ENCODE peak calls at places on chromosomes 7 and 10, in five cellular contexts. U is mesendoderm; V is cardiac muscle cell; F is CD8-positive, alpha-beta T cell; E is IMR-90. P is an unnamed sample.

GRCh38 chr10:56319386-56319785 is 41.7 kb downstream of the ZWINT start:
- DNase-seq in U (no peak), V (no peak), F (no peak), E (peak; percentile 76), P (no peak)

GRCh38 chr7:130515315-130516047 is 23.6 kb downstream of the MEST start:
- DNase-seq in U (no peak), V (no peak), F (no peak), E (no peak), P (no peak)

GRCh38 chr10:1240341-1240775 is 184.2 kb downstream of the WDR37 start:
- DNase-seq in U (peak; percentile 95), V (no peak), F (no peak), E (no peak), P (peak; percentile 69)

GRCh38 chr7:19772858-19773337 is 519 bp downstream of the TMEM196 start:
- DNase-seq in U (peak; percentile 85), V (peak; percentile 84), F (no peak), E (peak; percentile 5), P (peak; percentile 24)

GRCh38 chr7:5357951-5358350 is 65.7 kb downstream of the TNRC18 start:
- DNase-seq in U (no peak), V (peak; percentile 30), F (no peak), E (no peak), P (no peak)

GRCh38 chr10:62817120-62817762 is 1.1 kb upstream of the EGR2 start:
- DNase-seq in U (peak; percentile 15), V (peak; percentile 41), F (no peak), E (peak; percentile 28), P (peak; percentile 81)

GRCh38 chr7:67018940-67019339 is 22.3 kb downstream of the TYW1 start:
- DNase-seq in U (no peak), V (no peak), F (no peak), E (no peak), P (no peak)

GRCh38 chr7:151035024-151035717 is 6.9 kb downstream of the ABCB8 start:
- DNase-seq in U (no peak), V (no peak), F (no peak), E (no peak), P (no peak)

GRCh38 chr10:36254191-36254590 is 612.1 kb upstream of the FZD8 start:
- DNase-seq in U (no peak), V (peak; percentile 12), F (no peak), E (peak; percentile 16), P (no peak)

GRCh38 chr7:16926283-16926682 is 44.5 kb upstream of the AGR3 start:
- DNase-seq in U (peak; percentile 39), V (peak; percentile 11), F (no peak), E (peak; percentile 54), P (no peak)

GRCh38 chr7:75687246-75688088 is 51.3 kb downstream of the HIP1 start:
- DNase-seq in U (no peak), V (no peak), F (no peak), E (no peak), P (no peak)

GRCh38 chr10:70260259-70260658 is 23.5 kb downstream of the NPFFR1 start:
- DNase-seq in U (peak; percentile 18), V (no peak), F (no peak), E (no peak), P (no peak)

GRCh38 chr10:5583525-5584175 is 58.9 kb downstream of the CALML3 start:
- DNase-seq in U (peak; percentile 92), V (peak; percentile 52), F (no peak), E (no peak), P (peak; percentile 82)

GRCh38 chr10:34522542-34522941 is 292.6 kb downstream of the PARD3 start:
- DNase-seq in U (peak; percentile 50), V (peak; percentile 14), F (no peak), E (peak; percentile 35), P (no peak)

GRCh38 chr10:122286872-122287271 is 15.8 kb downstream of the BTBD16 start:
- DNase-seq in U (peak; percentile 78), V (no peak), F (no peak), E (peak; percentile 77), P (no peak)

GRCh38 chr7:35729061-35729783 is 34.3 kb upstream of the HERPUD2 start:
- DNase-seq in U (no peak), V (no peak), F (no peak), E (no peak), P (no peak)

GRCh38 chr7:38463277-38464224 is 167.6 kb downstream of the AMPH start:
- DNase-seq in U (no peak), V (no peak), F (peak; percentile 31), E (peak; percentile 77), P (peak; percentile 11)

GRCh38 chr7:141992154-141992553 is 3.5 kb upstream of the MGAM start:
- DNase-seq in U (no peak), V (no peak), F (no peak), E (no peak), P (no peak)

GRCh38 chr7:18459439-18459838 is 36.1 kb upstream of the HDAC9 start:
- DNase-seq in U (peak; percentile 18), V (no peak), F (no peak), E (no peak), P (no peak)

GRCh38 chr7:99000196-99000903 is 122.0 kb downstream of the TRRAP start:
- DNase-seq in U (no peak), V (no peak), F (no peak), E (no peak), P (no peak)

GRCh38 chr7:150332852-150333635 is 8.4 kb downstream of the RARRES2 start:
- DNase-seq in U (no peak), V (no peak), F (no peak), E (no peak), P (no peak)

GRCh38 chr10:77247076-77247561 is 390.5 kb downstream of the KCNMA1 start:
- DNase-seq in U (peak; percentile 93), V (no peak), F (no peak), E (peak; percentile 77), P (peak; percentile 19)

GRCh38 chr7:17942231-17942630 is 1.9 kb upstream of the SNX13 start:
- DNase-seq in U (no peak), V (no peak), F (no peak), E (no peak), P (no peak)

GRCh38 chr7:53996856-53997255 is 545.3 kb upstream of the VSTM2A start:
- DNase-seq in U (no peak), V (no peak), F (no peak), E (no peak), P (no peak)

GRCh38 chr7:150404785-150405583 is 25.9 kb downstream of the ZNF775 start:
- DNase-seq in U (peak; percentile 91), V (peak; percentile 93), F (peak; percentile 61), E (peak; percentile 85), P (peak; percentile 95)

GRCh38 chr7:27174077-27175004 is at the start of gene HOXA10:
- DNase-seq in U (no peak), V (no peak), F (no peak), E (no peak), P (peak; percentile 17)

GRCh38 chr10:19654576-19654975 is 161.7 kb upstream of the PLXDC2 start:
- DNase-seq in U (no peak), V (no peak), F (no peak), E (peak; percentile 87), P (no peak)

GRCh38 chr10:94991243-94991888 is 52.9 kb downstream of the CYP2C9 start:
- DNase-seq in U (peak; percentile 28), V (no peak), F (no peak), E (no peak), P (no peak)

GRCh38 chr10:58820862-58821559 is 308.3 kb downstream of the BICC1 start:
- DNase-seq in U (no peak), V (no peak), F (no peak), E (peak; percentile 79), P (no peak)

GRCh38 chr10:110393866-110394265 is 89.1 kb upstream of the SMNDC1 start:
- DNase-seq in U (no peak), V (no peak), F (no peak), E (no peak), P (no peak)

GRCh38 chr10:32650246-32650655 is 204.3 kb downstream of the CCDC7 start:
- DNase-seq in U (peak; percentile 4), V (no peak), F (no peak), E (no peak), P (no peak)

GRCh38 chr10:69103784-69104183 is 15.9 kb downstream of the SRGN start:
- DNase-seq in U (no peak), V (no peak), F (no peak), E (no peak), P (no peak)

GRCh38 chr10:69101451-69102095 is 13.7 kb downstream of the SRGN start:
- DNase-seq in U (no peak), V (no peak), F (no peak), E (peak; percentile 38), P (no peak)

GRCh38 chr10:69100136-69100872 is 12.4 kb downstream of the SRGN start:
- DNase-seq in U (peak; percentile 71), V (no peak), F (no peak), E (no peak), P (no peak)

GRCh38 chr10:69104994-69105790 is 17.3 kb downstream of the SRGN start:
- DNase-seq in U (no peak), V (no peak), F (no peak), E (no peak), P (no peak)

GRCh38 chr10:69102429-69102828 is 14.5 kb downstream of the SRGN start:
- DNase-seq in U (no peak), V (no peak), F (no peak), E (no peak), P (no peak)
- H3K4me1 ChIP-seq in U (no peaks in the 10 kb centered on the region), V (peaks cover 4% of the 10 kb centered on the region), F (peaks cover 17% of the 10 kb centered on the region), E (no peaks in the 10 kb centered on the region), P (no peaks in the 10 kb centered on the region)

DNA sequence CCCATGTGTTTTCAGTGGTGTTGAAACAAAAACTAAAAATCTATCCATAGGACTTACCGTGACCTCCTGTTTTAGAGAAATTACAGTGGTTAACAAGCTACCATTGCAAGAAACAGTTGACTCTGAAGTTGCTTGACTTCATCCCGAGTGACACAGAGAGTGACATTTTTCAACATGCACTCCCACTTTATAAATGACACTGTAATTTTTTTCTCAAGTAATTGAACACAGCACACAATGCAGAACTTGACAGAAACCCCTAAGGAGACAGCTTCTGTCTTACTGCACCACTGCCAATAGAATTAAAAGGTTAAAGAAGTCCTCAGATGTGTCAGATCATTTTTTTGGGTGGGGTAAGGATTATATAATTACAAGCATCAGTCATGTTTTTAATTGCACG is 246.1 kb downstream of the CELF2 start:
- DNase-seq in U (no peak), V (no peak), F (no peak), E (no peak), P (no peak)
- H3K36me3 ChIP-seq in U (no peaks in the 10 kb centered on the region), V (peaks cover 4% of the 10 kb centered on the region), F (peaks cover 58% of the 10 kb centered on the region), E (no peaks in the 10 kb centered on the region), P (no peaks in the 10 kb centered on the region)

DNA sequence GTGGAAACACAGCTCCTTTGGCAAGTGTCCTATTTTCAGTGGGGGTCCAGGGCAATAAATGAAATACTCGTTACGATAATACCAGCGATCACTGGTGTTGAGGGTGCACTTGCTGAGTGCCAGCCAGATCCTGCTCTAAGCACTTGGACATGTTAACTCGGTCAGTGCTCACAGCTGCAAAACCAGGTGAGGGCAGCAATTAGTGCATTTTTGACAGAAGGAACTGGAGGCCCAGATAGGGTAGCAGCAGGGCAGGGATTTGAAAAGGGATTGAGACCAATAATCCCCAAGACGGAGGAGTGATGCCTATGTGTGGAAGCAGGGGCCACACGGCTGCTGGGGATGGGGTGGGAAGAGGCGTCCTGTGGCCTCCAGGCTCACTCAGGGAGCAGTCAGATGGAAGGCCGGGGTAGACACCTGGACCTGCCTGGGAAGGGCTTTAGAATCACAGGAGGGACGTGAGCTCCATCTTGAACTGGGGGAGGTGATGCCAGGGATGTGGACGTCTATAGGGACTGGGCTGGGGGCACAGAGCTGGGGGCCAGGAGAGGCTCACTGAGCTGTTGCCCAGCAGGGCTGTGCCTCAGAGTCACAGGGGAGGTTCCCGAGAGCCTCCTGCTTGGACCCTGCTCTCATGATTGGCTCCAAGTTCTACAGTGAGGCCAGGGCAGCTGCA is 14.3 kb downstream of the PTPRE start:
- DNase-seq in U (no peak), V (no peak), F (no peak), E (no peak), P (no peak)
- H3K27ac ChIP-seq in U (no peak overlapping the region), V (no peak overlapping the region), F (no peak overlapping the region), E (no peak overlapping the region), P (no peak overlapping the region)

GRCh38 chr10:72253002-72253401 is 20.7 kb upstream of the DDIT4 start:
- DNase-seq in U (no peak), V (no peak), F (no peak), E (no peak), P (no peak)
- H3K4me1 ChIP-seq in U (peaks cover 6% of the 10 kb centered on the region), V (peaks cover 37% of the 10 kb centered on the region), F (peaks cover 83% of the 10 kb centered on the region), E (peaks cover 11% of the 10 kb centered on the region), P (peaks cover 54% of the 10 kb centered on the region)